ENCODE peak calls at places on chromosomes 1 and 21, in four cellular contexts. U is K562, L is WTC11, Z is GM12878. R is an unnamed sample.

GRCh38 chr1:54811066-54811465 is 9.9 kb upstream of the TTC22 start:
- DNase-seq in U (no peak), L (no peak), Z (no peak), R (no peak)

GRCh38 chr1:50106095-50106761 is 2.5 kb upstream of the ELAVL4 start:
- DNase-seq in U (no peak), L (no peak), Z (no peak), R (no peak)

GRCh38 chr1:67572217-67572593 is 112.8 kb upstream of the GADD45A start:
- DNase-seq in U (no peak), L (no peak), Z (no peak), R (no peak)

GRCh38 chr1:71770121-71770520 is 512.2 kb downstream of the NEGR1 start:
- DNase-seq in U (no peak), L (no peak), Z (no peak), R (no peak)

GRCh38 chr1:181919729-181919991 is 141.9 kb downstream of the ZNF648 start:
- DNase-seq in U (no peak), L (peak), Z (no peak), R (no peak)

GRCh38 chr1:108644984-108645383 is 15.9 kb downstream of the HENMT1 start:
- DNase-seq in U (no peak), L (no peak), Z (no peak), R (no peak)

GRCh38 chr1:201634261-201634660 is 95.3 kb downstream of the NAV1 start:
- DNase-seq in U (peak), L (no peak), Z (no peak), R (no peak)

GRCh38 chr1:172637522-172637921 is 21.4 kb upstream of the FASLG start:
- DNase-seq in U (peak), L (no peak), Z (no peak), R (peak)

GRCh38 chr1:234961468-234962339 is 166.9 kb downstream of the TOMM20 start:
- DNase-seq in U (no peak), L (no peak), Z (no peak), R (no peak)

GRCh38 chr1:230825061-230825803 is 43.1 kb downstream of the C1orf198 start:
- DNase-seq in U (no peak), L (no peak), Z (no peak), R (no peak)

GRCh38 chr1:23664837-23665795 is 26.5 kb upstream of the RPL11 start:
- DNase-seq in U (no peak), L (peak), Z (peak), R (peak)

GRCh38 chr1:150613061-150613920 is 16.1 kb downstream of the ENSA start:
- DNase-seq in U (peak), L (no peak), Z (peak), R (peak)

GRCh38 chr1:24910751-24911650 is 19.1 kb downstream of the RUNX3 start:
- DNase-seq in U (no peak), L (no peak), Z (no peak), R (peak)

GRCh38 chr1:97920832-97921571 is at the start of gene DPYD:
- DNase-seq in U (peak), L (peak), Z (peak), R (peak)

GRCh38 chr1:234953655-234954420 is 174.8 kb downstream of the TOMM20 start:
- DNase-seq in U (no peak), L (no peak), Z (no peak), R (no peak)

GRCh38 chr21:36239585-36239984 is 80.4 kb upstream of the MORC3 start:
- DNase-seq in U (no peak), L (no peak), Z (no peak), R (no peak)

GRCh38 chr1:206663832-206664652 is 20.7 kb upstream of the MAPKAPK2 start:
- DNase-seq in U (peak), L (peak), Z (no peak), R (peak)

GRCh38 chr1:205963352-205963751 is 20.1 kb upstream of the SLC26A9 start:
- DNase-seq in U (no peak), L (no peak), Z (no peak), R (no peak)

DNA sequence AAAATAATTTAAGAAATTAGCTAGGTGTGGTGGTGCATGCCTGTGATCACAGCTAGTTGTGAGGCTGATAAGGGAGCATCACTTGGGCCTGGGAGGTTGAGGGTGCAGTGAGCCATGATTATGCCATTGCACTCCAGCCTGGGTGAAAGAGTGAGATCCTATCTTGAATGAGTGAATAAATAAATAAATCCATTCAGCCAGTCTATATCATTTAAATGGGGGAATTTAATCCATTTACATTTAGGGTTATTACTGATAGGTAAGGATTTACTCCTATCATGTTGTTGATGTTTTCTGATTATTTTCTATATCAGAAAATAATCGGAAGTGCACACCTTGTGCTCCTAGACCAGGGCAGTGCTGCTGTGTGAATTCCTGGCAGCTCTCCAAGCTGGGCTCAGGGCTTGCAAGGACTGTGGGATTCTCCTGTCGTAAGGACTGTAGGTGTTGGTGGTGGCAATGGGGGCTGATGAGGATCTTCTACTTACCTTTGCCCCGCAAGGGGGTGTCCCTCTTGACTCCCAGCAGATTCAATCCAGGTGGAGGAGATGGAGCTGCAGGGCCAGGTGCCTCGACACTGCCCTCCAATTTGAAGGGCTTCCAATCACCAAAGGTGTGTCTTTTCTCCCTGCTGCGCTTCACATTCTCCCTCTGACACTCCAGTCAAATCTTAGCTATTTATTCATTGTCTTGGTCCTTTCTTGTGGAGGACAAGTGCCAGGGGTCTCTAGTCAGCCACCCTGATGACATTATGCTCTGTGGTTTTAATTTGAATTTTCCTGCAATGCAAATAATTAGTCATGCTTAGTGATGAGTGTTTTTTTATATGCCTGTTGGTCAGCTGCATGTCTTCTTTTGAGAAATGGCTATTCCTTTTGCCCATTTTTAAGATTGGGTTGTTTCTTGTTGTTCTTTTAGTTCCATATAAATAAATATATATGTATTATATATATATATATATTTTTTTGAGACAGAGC is 14.1 kb upstream of the TRAPPC10 start:
- DNase-seq in U (no peak), L (no peak), Z (no peak), R (no peak)
- TF ChIP-seq CREM in U (no peak), L (no peak), Z (no peak), R (no peak)

GRCh38 chr1:115112496-115113375 is 23.4 kb upstream of the TSPAN2 start:
- DNase-seq in U (peak), L (peak), Z (no peak), R (no peak)
- TF ChIP-seq CREM in U (no peak), L (no peak), Z (no peak), R (no peak)

GRCh38 chr1:16051039-16051438 is 7.5 kb downstream of the CLCNKB start:
- DNase-seq in U (no peak), L (no peak), Z (no peak), R (no peak)

GRCh38 chr1:16050328-16050727 is 6.7 kb downstream of the CLCNKB start:
- DNase-seq in U (no peak), L (no peak), Z (no peak), R (no peak)

GRCh38 chr1:16047791-16048475 is 4.4 kb downstream of the CLCNKB start:
- DNase-seq in U (no peak), L (no peak), Z (no peak), R (no peak)

GRCh38 chr1:16046865-16047264 is 3.3 kb downstream of the CLCNKB start:
- DNase-seq in U (no peak), L (no peak), Z (no peak), R (peak)

DNA sequence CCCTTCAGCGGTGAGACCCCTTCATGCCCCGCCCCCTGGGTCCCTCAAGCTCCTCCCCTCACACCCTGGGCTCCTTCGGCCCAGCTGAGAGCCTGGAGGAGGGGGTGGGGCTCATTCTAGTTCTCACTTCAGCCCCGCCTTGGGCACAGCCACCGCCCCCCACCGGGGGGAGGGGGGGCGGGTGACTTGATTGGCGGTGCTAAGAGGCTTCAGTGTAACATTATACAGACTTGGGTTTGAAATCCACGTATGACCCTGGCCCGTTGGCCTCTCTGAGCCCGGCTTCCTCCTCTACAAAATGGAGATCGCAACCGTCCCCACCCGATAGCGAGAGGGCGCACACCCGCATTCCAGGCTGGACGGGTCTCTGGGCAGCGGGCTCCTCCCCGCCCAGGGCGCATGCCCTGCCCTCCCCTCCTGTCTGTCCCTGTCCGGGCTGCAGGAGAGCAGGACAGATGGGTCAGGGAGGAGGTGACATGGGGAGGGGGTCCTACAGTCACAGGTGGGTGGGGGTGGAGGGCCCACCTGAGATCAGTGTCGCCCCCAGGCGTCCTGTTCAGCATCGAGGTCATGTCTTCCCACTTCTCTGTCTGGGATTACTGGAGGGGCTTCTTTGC is 5.1 kb downstream of the CLCNKB start:
- DNase-seq in U (peak), L (peak), Z (no peak), R (no peak)
- TF ChIP-seq CREM in U (no peak), L (no peak), Z (no peak), R (no peak)

DNA sequence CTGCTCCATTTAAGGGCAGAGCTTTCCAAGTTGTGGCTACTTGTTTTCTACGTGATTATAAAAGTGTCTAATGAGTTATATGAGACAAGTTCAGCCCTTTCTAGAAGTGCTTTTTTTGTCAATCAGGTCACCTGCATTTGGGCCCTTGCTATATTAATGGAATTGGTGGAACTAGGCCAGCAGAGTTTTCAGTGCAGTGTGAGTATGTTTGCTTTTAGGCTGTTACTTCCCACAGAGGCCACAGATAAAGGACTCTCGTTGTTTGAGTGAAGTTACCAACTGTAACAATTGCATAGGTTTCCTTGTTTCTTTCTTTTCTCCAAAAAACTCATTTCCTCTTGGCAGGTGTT is 10.9 kb downstream of the SMAP2 start:
- DNase-seq in U (no peak), L (no peak), Z (no peak), R (peak)
- TF ChIP-seq CREM in U (peak), L (no peak), Z (no peak), R (no peak)

GRCh38 chr1:218646288-218646687 is 301.2 kb downstream of the TGFB2 start:
- DNase-seq in U (no peak), L (no peak), Z (no peak), R (peak)

GRCh38 chr1:218640213-218640612 is 295.1 kb downstream of the TGFB2 start:
- DNase-seq in U (no peak), L (no peak), Z (no peak), R (no peak)

GRCh38 chr1:218643281-218643680 is 298.1 kb downstream of the TGFB2 start:
- DNase-seq in U (no peak), L (no peak), Z (no peak), R (peak)

GRCh38 chr1:218643926-218644325 is 298.8 kb downstream of the TGFB2 start:
- DNase-seq in U (no peak), L (no peak), Z (no peak), R (no peak)

DNA sequence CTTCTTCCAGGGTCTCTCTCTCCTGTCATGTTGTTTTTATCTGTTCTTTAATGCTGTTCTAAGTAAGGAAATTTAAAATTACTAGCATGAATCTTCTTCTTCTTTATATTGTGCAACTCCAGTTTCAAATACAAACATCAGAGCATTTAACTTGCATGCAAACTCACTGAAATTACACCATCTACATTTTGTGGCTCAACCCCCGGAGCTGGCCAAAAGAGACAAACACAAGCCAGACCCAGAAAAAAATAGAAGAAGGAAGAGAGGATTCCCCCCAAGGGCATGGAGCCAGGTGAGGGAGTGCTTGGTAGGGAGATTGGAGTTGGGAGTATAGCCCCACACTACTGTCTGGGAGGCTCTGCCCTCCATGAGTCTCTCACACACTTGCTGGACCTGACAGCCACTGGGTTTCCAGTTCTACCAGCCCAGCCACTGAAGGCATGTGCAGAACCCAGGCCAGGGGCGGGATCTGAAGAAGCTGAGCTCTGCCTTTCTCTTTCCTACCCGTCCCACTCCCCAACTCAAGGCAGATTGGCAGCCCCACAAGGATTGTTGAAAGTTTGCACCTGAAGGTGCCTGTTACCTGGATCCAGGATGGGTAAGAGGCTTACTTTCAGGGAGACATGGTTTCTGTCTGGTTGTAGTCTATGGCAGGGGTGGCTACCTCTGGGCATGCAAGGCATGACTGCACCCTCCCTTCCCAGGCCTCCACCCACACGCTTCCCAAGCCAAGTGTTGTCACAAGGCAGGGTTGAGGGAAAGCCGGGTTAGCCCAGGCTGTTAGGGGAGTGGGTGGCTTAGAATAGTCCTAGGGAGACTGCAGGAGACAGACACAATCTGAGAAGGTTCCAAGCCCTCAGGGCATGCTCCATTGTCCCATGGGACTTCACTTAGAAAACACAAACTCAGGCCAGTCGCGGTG is 297.2 kb downstream of the TGFB2 start:
- DNase-seq in U (no peak), L (no peak), Z (no peak), R (no peak)
- TF ChIP-seq CREM in U (no peak), L (no peak), Z (no peak), R (no peak)